ENCODE peak calls at places on chromosomes 6 and 20, in eight cellular contexts. H, I, M, T, Q, O, U and K are unnamed samples.
A peak's percentile ranks its signal among the peaks of the same experiment; 100 is the strongest.

GRCh38 chr6:33406161-33406560 is 4.7 kb upstream of the PHF1 start:
- DNase-seq in H (no peak), I (no peak), M (no peak), T (no peak), Q (no peak), O (no peak), U (no peak), K (no peak)

GRCh38 chr6:34486106-34486740 is 20.3 kb downstream of the PACSIN1 start:
- DNase-seq in H (no peak), I (no peak), M (no peak), T (no peak), Q (no peak), O (no peak), U (no peak), K (no peak)

GRCh38 chr20:25310921-25311728 is 63.2 kb downstream of the PYGB start:
- DNase-seq in H (no peak), I (peak; percentile 93), M (peak; percentile 34), T (peak; percentile 39), Q (peak; percentile 83), O (peak; percentile 64), U (no peak), K (no peak)

GRCh38 chr6:97563529-97563928 is 280.5 kb upstream of the MMS22L start:
- DNase-seq in H (no peak), I (no peak), M (no peak), T (no peak), Q (no peak), O (no peak), U (no peak), K (no peak)

GRCh38 chr6:34484899-34485298 is 19.0 kb downstream of the PACSIN1 start:
- DNase-seq in H (peak; percentile 35), I (no peak), M (no peak), T (no peak), Q (no peak), O (no peak), U (peak; percentile 53), K (peak; percentile 17)

GRCh38 chr6:41342241-41342640 is 6.8 kb downstream of the NCR2 start:
- DNase-seq in H (no peak), I (no peak), M (no peak), T (no peak), Q (no peak), O (no peak), U (no peak), K (no peak)

GRCh38 chr20:20211274-20211987 is 156.5 kb upstream of the INSM1 start:
- DNase-seq in H (no peak), I (no peak), M (no peak), T (no peak), Q (peak; percentile 25), O (no peak), U (no peak), K (no peak)

GRCh38 chr6:26243742-26244141 is 121.3 kb upstream of the BTN3A2 start:
- DNase-seq in H (no peak), I (no peak), M (no peak), T (no peak), Q (no peak), O (no peak), U (no peak), K (no peak)

GRCh38 chr6:16684896-16685554 is 76.2 kb downstream of the ATXN1 start:
- DNase-seq in H (peak; percentile 68), I (peak; percentile 61), M (no peak), T (no peak), Q (peak; percentile 38), O (peak; percentile 82), U (no peak), K (peak; percentile 71)

GRCh38 chr6:79461205-79461604 is 76.0 kb downstream of the LCA5 start:
- DNase-seq in H (no peak), I (peak; percentile 36), M (no peak), T (no peak), Q (no peak), O (no peak), U (no peak), K (no peak)

GRCh38 chr6:16849280-16850210 is 88.3 kb upstream of the ATXN1 start:
- DNase-seq in H (no peak), I (peak; percentile 86), M (peak; percentile 19), T (no peak), Q (peak; percentile 45), O (peak; percentile 65), U (no peak), K (no peak)

GRCh38 chr6:37319856-37320255 is 33.9 kb upstream of the RNF8 start:
- DNase-seq in H (no peak), I (no peak), M (no peak), T (no peak), Q (peak; percentile 26), O (peak; percentile 15), U (no peak), K (no peak)

GRCh38 chr6:162198072-162198471 is 529.5 kb downstream of the PRKN start:
- DNase-seq in H (no peak), I (no peak), M (no peak), T (no peak), Q (no peak), O (no peak), U (no peak), K (no peak)

GRCh38 chr6:150231456-150231855 is 88.6 kb downstream of the PPP1R14C start:
- DNase-seq in H (no peak), I (peak; percentile 13), M (no peak), T (no peak), Q (peak; percentile 45), O (peak; percentile 51), U (no peak), K (no peak)

GRCh38 chr20:43824279-43824678 is 90.4 kb upstream of the TOX2 start:
- DNase-seq in H (no peak), I (no peak), M (no peak), T (no peak), Q (no peak), O (no peak), U (no peak), K (no peak)

GRCh38 chr20:1393507-1393882 is 641 bp upstream of the FKBP1A start:
- DNase-seq in H (no peak), I (no peak), M (no peak), T (no peak), Q (no peak), O (no peak), U (no peak), K (no peak)

GRCh38 chr6:83853178-83853967 is at the start of gene RIPPLY2:
- DNase-seq in H (no peak), I (peak; percentile 75), M (no peak), T (peak; percentile 52), Q (peak; percentile 44), O (peak; percentile 65), U (no peak), K (no peak)

GRCh38 chr6:12030993-12031550 is 19.0 kb downstream of the HIVEP1 start:
- DNase-seq in H (no peak), I (no peak), M (no peak), T (no peak), Q (no peak), O (peak; percentile 46), U (no peak), K (no peak)

GRCh38 chr6:26196846-26197683 is 109.8 kb downstream of the HFE start:
- DNase-seq in H (no peak), I (peak; percentile 95), M (peak; percentile 85), T (peak; percentile 90), Q (peak; percentile 83), O (peak; percentile 96), U (peak; percentile 93), K (peak; percentile 65)

GRCh38 chr6:150025201-150025917 is at the start of gene RAET1L:
- DNase-seq in H (no peak), I (peak; percentile 75), M (no peak), T (no peak), Q (peak; percentile 83), O (peak; percentile 67), U (no peak), K (no peak)

GRCh38 chr20:47487175-47487917 is 14.3 kb upstream of the NCOA3 start:
- DNase-seq in H (peak; percentile 39), I (peak; percentile 26), M (no peak), T (no peak), Q (no peak), O (peak; percentile 32), U (peak; percentile 71), K (peak; percentile 43)

GRCh38 chr6:109998159-109998785 is 20.2 kb downstream of the GPR6 start:
- DNase-seq in H (no peak), I (peak; percentile 16), M (no peak), T (no peak), Q (no peak), O (peak; percentile 13), U (no peak), K (no peak)

GRCh38 chr6:107116328-107116892 is 1.1 kb upstream of the BEND3 start:
- DNase-seq in H (no peak), I (peak; percentile 72), M (no peak), T (no peak), Q (peak; percentile 25), O (peak; percentile 56), U (peak; percentile 61), K (no peak)

GRCh38 chr20:62485062-62485700 is 9.4 kb upstream of the GATA5 start:
- DNase-seq in H (no peak), I (peak; percentile 46), M (no peak), T (no peak), Q (peak; percentile 75), O (peak; percentile 16), U (peak; percentile 85), K (no peak)

GRCh38 chr6:49958180-49958579 is 5.8 kb downstream of the DEFB114 start:
- DNase-seq in H (no peak), I (no peak), M (no peak), T (no peak), Q (no peak), O (no peak), U (no peak), K (no peak)

GRCh38 chr6:52352239-52353008 is 9.5 kb upstream of the PAQR8 start:
- DNase-seq in H (no peak), I (peak; percentile 95), M (peak; percentile 88), T (peak; percentile 56), Q (peak; percentile 66), O (peak; percentile 91), U (peak; percentile 56), K (no peak)

GRCh38 chr20:56439784-56440291 is 27.8 kb downstream of the CASS4 start:
- DNase-seq in H (no peak), I (peak; percentile 98), M (peak; percentile 98), T (no peak), Q (peak; percentile 96), O (peak; percentile 99), U (no peak), K (no peak)

GRCh38 chr20:59141818-59142581 is 21.6 kb upstream of the ZNF831 start:
- DNase-seq in H (no peak), I (no peak), M (no peak), T (no peak), Q (no peak), O (no peak), U (peak; percentile 36), K (no peak)

GRCh38 chr6:167791036-167791779 is 35.5 kb upstream of the AFDN start:
- DNase-seq in H (no peak), I (no peak), M (no peak), T (no peak), Q (no peak), O (no peak), U (no peak), K (no peak)

GRCh38 chr6:16396497-16397319 is 158.3 kb downstream of the GMPR start:
- DNase-seq in H (no peak), I (no peak), M (no peak), T (no peak), Q (no peak), O (no peak), U (no peak), K (no peak)

GRCh38 chr20:6956056-6956455 is 188.6 kb downstream of the BMP2 start:
- DNase-seq in H (no peak), I (no peak), M (no peak), T (no peak), Q (no peak), O (peak; percentile 77), U (no peak), K (no peak)

GRCh38 chr6:143276436-143276835 is 174.1 kb downstream of the ADAT2 start:
- DNase-seq in H (no peak), I (no peak), M (no peak), T (peak; percentile 51), Q (no peak), O (no peak), U (no peak), K (no peak)

GRCh38 chr20:20261159-20261558 is 106.7 kb upstream of the INSM1 start:
- DNase-seq in H (no peak), I (no peak), M (no peak), T (no peak), Q (no peak), O (no peak), U (no peak), K (no peak)

GRCh38 chr6:111843347-111844147 is 29.7 kb downstream of the FYN start:
- DNase-seq in H (no peak), I (no peak), M (no peak), T (no peak), Q (no peak), O (no peak), U (peak; percentile 88), K (peak; percentile 37)